ENCODE peak calls at places on chromosomes 11 and 22, in nine cellular contexts. W is pancreas, Q is MCF 10A, G is K562, A is GM23338, J is transverse colon, O is colonic mucosa, P is psoas muscle, S is mucosa of descending colon. L is an unnamed sample.

GRCh38 chr11:108871152-108871551 is 206.3 kb downstream of the DDX10 start:
- DNase-seq in W (no peak), Q (peak), G (no peak), A (peak), J (no peak), O (no peak), P (no peak), S (peak), L (peak)

GRCh38 chr11:67648140-67648795 is 2.3 kb downstream of the ACY3 start:
- DNase-seq in W (peak), Q (no peak), G (peak), A (peak), J (peak), O (no peak), P (no peak), S (no peak), L (peak)

GRCh38 chr11:46850829-46851380 is 4.8 kb upstream of the CKAP5 start:
- DNase-seq in W (no peak), Q (no peak), G (no peak), A (peak), J (no peak), O (no peak), P (no peak), S (no peak), L (no peak)

GRCh38 chr11:46951864-46952263 is 15.3 kb downstream of the CSTPP1 start:
- DNase-seq in W (no peak), Q (no peak), G (no peak), A (no peak), J (no peak), O (no peak), P (no peak), S (no peak), L (no peak)

GRCh38 chr11:60459345-60459744 is 3.7 kb downstream of the MS4A1 start:
- DNase-seq in W (no peak), Q (no peak), G (no peak), A (no peak), J (no peak), O (no peak), P (no peak), S (no peak), L (no peak)

GRCh38 chr11:16124390-16124789 is 232.0 kb downstream of the SOX6 start:
- DNase-seq in W (no peak), Q (no peak), G (no peak), A (no peak), J (no peak), O (no peak), P (no peak), S (no peak), L (no peak)

GRCh38 chr22:22974795-22975580 is 87.4 kb downstream of the IGLL5 start:
- DNase-seq in W (no peak), Q (no peak), G (peak), A (no peak), J (no peak), O (no peak), P (no peak), S (no peak), L (no peak)

GRCh38 chr11:62337682-62338181 is 484 bp downstream of the ASRGL1 start:
- DNase-seq in W (peak), Q (no peak), G (peak), A (peak), J (peak), O (peak), P (no peak), S (peak), L (peak)

GRCh38 chr11:17351510-17352176 is at the start of gene NCR3LG1:
- DNase-seq in W (peak), Q (peak), G (peak), A (peak), J (peak), O (peak), P (peak), S (peak), L (peak)

GRCh38 chr11:134228625-134229024 is 4.2 kb downstream of the VPS26B start:
- DNase-seq in W (no peak), Q (no peak), G (no peak), A (no peak), J (no peak), O (no peak), P (no peak), S (no peak), L (no peak)

GRCh38 chr22:31680764-31681624 is 19.0 kb upstream of the PISD start:
- DNase-seq in W (no peak), Q (peak), G (no peak), A (no peak), J (peak), O (peak), P (no peak), S (peak), L (no peak)

GRCh38 chr11:12827929-12828812 is 153.9 kb downstream of the TEAD1 start:
- DNase-seq in W (no peak), Q (peak), G (no peak), A (peak), J (peak), O (peak), P (no peak), S (peak), L (peak)

GRCh38 chr11:123474994-123475393 is 44.9 kb downstream of the GRAMD1B start:
- DNase-seq in W (no peak), Q (no peak), G (no peak), A (no peak), J (no peak), O (no peak), P (no peak), S (no peak), L (no peak)

GRCh38 chr11:117924631-117925170 is 4.5 kb downstream of the TMPRSS13 start:
- DNase-seq in W (no peak), Q (no peak), G (no peak), A (no peak), J (no peak), O (no peak), P (no peak), S (no peak), L (no peak)

GRCh38 chr22:19743626-19744025 is 17.0 kb upstream of the TBX1 start:
- DNase-seq in W (no peak), Q (no peak), G (no peak), A (no peak), J (no peak), O (no peak), P (no peak), S (no peak), L (no peak)
- TF ChIP-seq CTCF in W (no peak), Q (no peak), G (no peak), A (no peak), J (no peak), O (no peak), P (no peak), S (no peak), L (no peak)

DNA sequence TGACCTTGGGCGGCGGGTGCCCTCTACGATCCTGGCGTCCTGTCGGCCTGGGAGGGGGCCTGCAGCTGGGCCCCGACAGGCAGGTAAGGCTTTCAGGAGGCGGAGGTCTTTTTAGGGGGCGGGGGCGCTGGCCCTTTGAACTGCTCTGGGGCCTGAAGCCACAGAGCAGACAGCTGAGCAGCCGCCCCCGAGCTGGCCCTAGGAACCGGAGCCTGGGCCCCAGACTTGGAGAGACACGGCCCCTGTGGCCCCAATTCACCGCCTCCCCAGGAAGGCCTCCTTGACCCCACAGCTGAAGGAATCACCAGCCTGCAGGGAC is 549 bp upstream of the CERK start:
- DNase-seq in W (no peak), Q (no peak), G (peak), A (peak), J (no peak), O (no peak), P (no peak), S (no peak), L (no peak)
- TF ChIP-seq CTCF in W (no peak), Q (no peak), G (no peak), A (no peak), J (no peak), O (no peak), P (no peak), S (no peak), L (no peak)

GRCh38 chr11:6738590-6738989 is 33.2 kb downstream of the OR2AG2 start:
- DNase-seq in W (no peak), Q (no peak), G (no peak), A (no peak), J (no peak), O (no peak), P (no peak), S (no peak), L (no peak)

GRCh38 chr11:6735306-6735705 is 36.5 kb downstream of the OR2AG2 start:
- DNase-seq in W (no peak), Q (no peak), G (no peak), A (no peak), J (no peak), O (no peak), P (no peak), S (no peak), L (no peak)

GRCh38 chr11:6737872-6738466 is 33.8 kb downstream of the OR2AG2 start:
- DNase-seq in W (no peak), Q (peak), G (peak), A (peak), J (peak), O (peak), P (no peak), S (peak), L (peak)

GRCh38 chr11:6734616-6735015 is 37.2 kb downstream of the OR2AG2 start:
- DNase-seq in W (no peak), Q (no peak), G (no peak), A (no peak), J (no peak), O (no peak), P (no peak), S (no peak), L (no peak)

DNA sequence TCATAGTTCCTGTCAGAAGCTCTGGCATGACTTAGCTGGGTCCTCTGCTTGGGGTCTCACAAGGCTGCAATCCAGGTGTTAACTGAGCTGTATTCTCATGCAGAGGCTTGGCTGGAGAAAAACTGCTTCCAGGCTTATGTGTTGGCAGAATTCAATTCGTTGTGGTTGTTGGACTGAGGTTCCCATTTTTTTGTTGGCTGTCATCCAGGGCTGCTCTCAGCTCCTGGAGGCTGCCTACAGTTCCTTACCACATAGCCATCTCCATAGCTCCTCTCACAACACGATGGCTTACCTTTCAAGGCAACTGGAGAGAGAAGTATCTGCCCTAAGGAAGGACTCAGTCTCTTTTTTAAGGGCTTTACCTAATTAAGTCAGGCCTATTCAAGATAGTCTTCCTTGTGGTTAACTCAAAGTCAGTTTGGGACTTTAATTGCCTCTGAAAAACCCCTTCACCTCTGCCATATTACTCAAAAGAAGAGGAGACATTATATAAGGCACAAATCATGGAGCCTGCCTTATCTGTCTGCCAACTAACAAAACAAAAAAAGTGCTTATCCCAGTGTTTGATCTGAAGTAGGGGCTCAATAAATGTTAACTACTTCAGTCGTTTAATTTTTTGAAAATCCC is 35.2 kb downstream of the OR2AG2 start:
- DNase-seq in W (no peak), Q (peak), G (no peak), A (no peak), J (no peak), O (no peak), P (no peak), S (no peak), L (no peak)
- TF ChIP-seq CTCF in W (no peak), Q (no peak), G (no peak), A (no peak), J (no peak), O (no peak), P (no peak), S (no peak), L (no peak)

DNA sequence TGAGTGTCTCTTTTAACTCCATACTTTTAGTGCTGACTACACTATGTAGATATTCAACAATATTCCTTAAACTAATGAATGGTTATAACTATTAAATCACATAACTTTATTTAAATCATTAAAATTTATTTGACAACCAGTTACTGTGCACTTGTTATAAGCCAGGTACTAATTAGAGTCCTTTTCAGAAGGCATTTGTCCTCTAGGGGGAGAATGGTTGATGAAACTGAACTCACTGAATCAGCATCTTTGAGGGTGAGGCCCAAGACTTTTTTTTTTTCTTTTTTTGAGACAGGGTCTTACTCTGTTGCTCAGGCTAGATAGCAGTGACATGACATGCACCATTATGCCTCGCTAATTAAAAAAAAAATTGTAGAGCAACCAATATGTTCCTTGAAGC is 515.6 kb upstream of the CCDC90B start:
- DNase-seq in W (no peak), Q (peak), G (no peak), A (peak), J (no peak), O (no peak), P (no peak), S (no peak), L (no peak)
- TF ChIP-seq CTCF in W (no peak), Q (no peak), G (no peak), A (peak), J (no peak), O (no peak), P (no peak), S (no peak), L (no peak)

GRCh38 chr11:97938789-97939188 is 1082.0 kb upstream of the CNTN5 start:
- DNase-seq in W (no peak), Q (no peak), G (no peak), A (peak), J (no peak), O (no peak), P (no peak), S (no peak), L (no peak)

GRCh38 chr11:97937501-97937900 is 1083.2 kb upstream of the CNTN5 start:
- DNase-seq in W (no peak), Q (no peak), G (peak), A (no peak), J (no peak), O (no peak), P (no peak), S (no peak), L (no peak)

GRCh38 chr11:97948793-97949192 is 1072.0 kb upstream of the CNTN5 start:
- DNase-seq in W (no peak), Q (no peak), G (no peak), A (no peak), J (no peak), O (no peak), P (no peak), S (no peak), L (no peak)

DNA sequence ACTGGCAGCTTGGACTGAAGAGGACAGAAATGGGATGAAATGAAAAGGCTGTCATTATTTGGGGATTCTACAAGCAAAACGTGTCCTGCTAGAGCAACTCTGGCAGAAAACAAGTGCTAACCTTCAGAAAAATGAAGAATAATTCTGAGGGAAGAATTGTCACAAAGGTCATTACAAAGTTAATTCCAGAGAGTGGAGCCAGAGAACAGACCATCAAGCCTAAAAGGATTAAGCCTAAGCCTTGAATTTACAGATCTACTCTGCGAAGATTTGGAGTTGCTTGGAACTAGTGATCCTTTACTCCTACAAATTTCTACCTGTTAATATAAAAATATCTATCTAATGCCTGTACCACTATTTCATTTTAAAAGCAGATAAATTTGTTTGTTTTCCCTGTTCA is 1077.3 kb upstream of the CNTN5 start:
- DNase-seq in W (no peak), Q (no peak), G (no peak), A (peak), J (no peak), O (no peak), P (no peak), S (no peak), L (no peak)
- TF ChIP-seq CTCF in W (no peak), Q (no peak), G (no peak), A (peak), J (no peak), O (no peak), P (no peak), S (no peak), L (no peak)

GRCh38 chr11:131027501-131027900 is 111.2 kb upstream of the SNX19 start:
- DNase-seq in W (no peak), Q (no peak), G (no peak), A (no peak), J (no peak), O (no peak), P (no peak), S (no peak), L (no peak)

GRCh38 chr11:131025020-131025419 is 108.7 kb upstream of the SNX19 start:
- DNase-seq in W (no peak), Q (peak), G (no peak), A (peak), J (no peak), O (no peak), P (no peak), S (no peak), L (peak)

GRCh38 chr11:131025421-131026126 is 109.3 kb upstream of the SNX19 start:
- DNase-seq in W (no peak), Q (no peak), G (no peak), A (no peak), J (no peak), O (no peak), P (no peak), S (no peak), L (no peak)
- TF ChIP-seq CTCF in W (no peak), Q (no peak), G (no peak), A (no peak), J (no peak), O (no peak), P (no peak), S (no peak), L (no peak)